ENCODE peak calls at places on chromosomes 12 and 14, in nine cellular contexts. One of them, this sample, is unnamed.

GRCh38 chr12:66188584-66189475 is at the start of gene IRAK3:
- DNase-seq in body of pancreas: peak
- DNase-seq in transverse colon: peak
- DNase-seq in upper lobe of right lung: peak
- DNase-seq in cardiac fibroblast: peak
- DNase-seq in fibroblast of pulmonary artery: peak
- DNase-seq in GM10248: peak
- DNase-seq in foreskin fibroblast: peak
- DNase-seq in A549: no peak
- DNase-seq in this sample: no peak

GRCh38 chr14:90697577-90698206 is 118.5 kb downstream of the TTC7B start:
- DNase-seq in transverse colon: peak
- DNase-seq in GM10248: peak
- DNase-seq in foreskin fibroblast: peak
- DNase-seq in A549: peak
- DNase-seq in upper lobe of right lung: peak
- DNase-seq in body of pancreas: peak
- DNase-seq in cardiac fibroblast: peak
- DNase-seq in fibroblast of pulmonary artery: peak
- DNase-seq in this sample: no peak

GRCh38 chr12:105698047-105698446 is 367.6 kb downstream of the C12orf75 start:
- DNase-seq in GM10248: no peak
- DNase-seq in transverse colon: no peak
- DNase-seq in fibroblast of pulmonary artery: no peak
- DNase-seq in cardiac fibroblast: peak
- DNase-seq in body of pancreas: no peak
- DNase-seq in upper lobe of right lung: no peak
- DNase-seq in foreskin fibroblast: no peak
- DNase-seq in A549: no peak
- DNase-seq in this sample: no peak

GRCh38 chr14:61368061-61368710 is 46.8 kb downstream of the PRKCH start:
- DNase-seq in body of pancreas: no peak
- DNase-seq in cardiac fibroblast: no peak
- DNase-seq in upper lobe of right lung: no peak
- DNase-seq in fibroblast of pulmonary artery: no peak
- DNase-seq in foreskin fibroblast: no peak
- DNase-seq in A549: no peak
- DNase-seq in transverse colon: no peak
- DNase-seq in GM10248: no peak
- DNase-seq in this sample: no peak

GRCh38 chr14:105884808-105885281 is 358.5 kb downstream of the TMEM121 start:
- DNase-seq in fibroblast of pulmonary artery: no peak
- DNase-seq in GM10248: peak
- DNase-seq in transverse colon: no peak
- DNase-seq in cardiac fibroblast: no peak
- DNase-seq in upper lobe of right lung: no peak
- DNase-seq in A549: no peak
- DNase-seq in foreskin fibroblast: no peak
- DNase-seq in body of pancreas: peak
- DNase-seq in this sample: no peak

GRCh38 chr14:25121342-25122129 is 71.6 kb upstream of the STXBP6 start:
- DNase-seq in GM10248: no peak
- DNase-seq in A549: no peak
- DNase-seq in fibroblast of pulmonary artery: peak
- DNase-seq in upper lobe of right lung: no peak
- DNase-seq in transverse colon: no peak
- DNase-seq in foreskin fibroblast: peak
- DNase-seq in body of pancreas: no peak
- DNase-seq in cardiac fibroblast: peak
- DNase-seq in this sample: peak

GRCh38 chr12:109987615-109988014 is 8.6 kb downstream of the GIT2 start:
- DNase-seq in fibroblast of pulmonary artery: no peak
- DNase-seq in upper lobe of right lung: no peak
- DNase-seq in cardiac fibroblast: no peak
- DNase-seq in transverse colon: no peak
- DNase-seq in foreskin fibroblast: no peak
- DNase-seq in body of pancreas: no peak
- DNase-seq in GM10248: no peak
- DNase-seq in A549: no peak
- DNase-seq in this sample: peak

GRCh38 chr12:23862746-23863145 is 86.7 kb downstream of the SOX5 start:
- DNase-seq in body of pancreas: no peak
- DNase-seq in foreskin fibroblast: no peak
- DNase-seq in upper lobe of right lung: no peak
- DNase-seq in A549: no peak
- DNase-seq in GM10248: no peak
- DNase-seq in cardiac fibroblast: no peak
- DNase-seq in fibroblast of pulmonary artery: no peak
- DNase-seq in transverse colon: no peak
- DNase-seq in this sample: no peak

GRCh38 chr12:29581641-29582040 is 84.2 kb upstream of the OVCH1 start:
- DNase-seq in body of pancreas: no peak
- DNase-seq in cardiac fibroblast: peak
- DNase-seq in fibroblast of pulmonary artery: no peak
- DNase-seq in transverse colon: no peak
- DNase-seq in upper lobe of right lung: no peak
- DNase-seq in GM10248: no peak
- DNase-seq in foreskin fibroblast: peak
- DNase-seq in A549: no peak
- DNase-seq in this sample: peak

GRCh38 chr12:132264086-132265010 is 65.0 kb downstream of the GALNT9 start:
- DNase-seq in cardiac fibroblast: no peak
- DNase-seq in upper lobe of right lung: no peak
- DNase-seq in transverse colon: no peak
- DNase-seq in A549: no peak
- DNase-seq in foreskin fibroblast: no peak
- DNase-seq in GM10248: no peak
- DNase-seq in fibroblast of pulmonary artery: no peak
- DNase-seq in body of pancreas: no peak
- DNase-seq in this sample: no peak

GRCh38 chr12:93957870-93958269 is 190.5 kb upstream of the PLXNC1 start:
- DNase-seq in body of pancreas: no peak
- DNase-seq in A549: no peak
- DNase-seq in GM10248: no peak
- DNase-seq in transverse colon: no peak
- DNase-seq in foreskin fibroblast: peak
- DNase-seq in fibroblast of pulmonary artery: no peak
- DNase-seq in cardiac fibroblast: peak
- DNase-seq in upper lobe of right lung: no peak
- DNase-seq in this sample: no peak
- TF ChIP-seq CTCF in body of pancreas: no peak
- TF ChIP-seq CTCF in A549: no peak
- TF ChIP-seq CTCF in GM10248: no peak
- TF ChIP-seq CTCF in transverse colon: no peak
- TF ChIP-seq CTCF in foreskin fibroblast: peak
- TF ChIP-seq CTCF in fibroblast of pulmonary artery: no peak
- TF ChIP-seq CTCF in cardiac fibroblast: no peak
- TF ChIP-seq CTCF in upper lobe of right lung: no peak
- TF ChIP-seq CTCF in this sample: peak

GRCh38 chr14:100906420-100906819 is 2.9 kb upstream of the RTL1 start:
- DNase-seq in cardiac fibroblast: no peak
- DNase-seq in body of pancreas: peak
- DNase-seq in foreskin fibroblast: no peak
- DNase-seq in A549: no peak
- DNase-seq in transverse colon: no peak
- DNase-seq in upper lobe of right lung: no peak
- DNase-seq in GM10248: peak
- DNase-seq in fibroblast of pulmonary artery: no peak
- DNase-seq in this sample: no peak
- TF ChIP-seq CTCF in cardiac fibroblast: no peak
- TF ChIP-seq CTCF in body of pancreas: no peak
- TF ChIP-seq CTCF in foreskin fibroblast: no peak
- TF ChIP-seq CTCF in A549: peak
- TF ChIP-seq CTCF in transverse colon: no peak
- TF ChIP-seq CTCF in upper lobe of right lung: no peak
- TF ChIP-seq CTCF in GM10248: no peak
- TF ChIP-seq CTCF in fibroblast of pulmonary artery: no peak
- TF ChIP-seq CTCF in this sample: peak

GRCh38 chr12:40031965-40032364 is 73.9 kb downstream of the SLC2A13 start:
- DNase-seq in fibroblast of pulmonary artery: no peak
- DNase-seq in transverse colon: no peak
- DNase-seq in body of pancreas: peak
- DNase-seq in cardiac fibroblast: peak
- DNase-seq in GM10248: no peak
- DNase-seq in A549: no peak
- DNase-seq in foreskin fibroblast: no peak
- DNase-seq in upper lobe of right lung: no peak
- DNase-seq in this sample: no peak
- TF ChIP-seq CTCF in fibroblast of pulmonary artery: no peak
- TF ChIP-seq CTCF in transverse colon: no peak
- TF ChIP-seq CTCF in body of pancreas: peak
- TF ChIP-seq CTCF in cardiac fibroblast: no peak
- TF ChIP-seq CTCF in GM10248: no peak
- TF ChIP-seq CTCF in A549: peak
- TF ChIP-seq CTCF in foreskin fibroblast: no peak
- TF ChIP-seq CTCF in upper lobe of right lung: no peak
- TF ChIP-seq CTCF in this sample: no peak

DNA sequence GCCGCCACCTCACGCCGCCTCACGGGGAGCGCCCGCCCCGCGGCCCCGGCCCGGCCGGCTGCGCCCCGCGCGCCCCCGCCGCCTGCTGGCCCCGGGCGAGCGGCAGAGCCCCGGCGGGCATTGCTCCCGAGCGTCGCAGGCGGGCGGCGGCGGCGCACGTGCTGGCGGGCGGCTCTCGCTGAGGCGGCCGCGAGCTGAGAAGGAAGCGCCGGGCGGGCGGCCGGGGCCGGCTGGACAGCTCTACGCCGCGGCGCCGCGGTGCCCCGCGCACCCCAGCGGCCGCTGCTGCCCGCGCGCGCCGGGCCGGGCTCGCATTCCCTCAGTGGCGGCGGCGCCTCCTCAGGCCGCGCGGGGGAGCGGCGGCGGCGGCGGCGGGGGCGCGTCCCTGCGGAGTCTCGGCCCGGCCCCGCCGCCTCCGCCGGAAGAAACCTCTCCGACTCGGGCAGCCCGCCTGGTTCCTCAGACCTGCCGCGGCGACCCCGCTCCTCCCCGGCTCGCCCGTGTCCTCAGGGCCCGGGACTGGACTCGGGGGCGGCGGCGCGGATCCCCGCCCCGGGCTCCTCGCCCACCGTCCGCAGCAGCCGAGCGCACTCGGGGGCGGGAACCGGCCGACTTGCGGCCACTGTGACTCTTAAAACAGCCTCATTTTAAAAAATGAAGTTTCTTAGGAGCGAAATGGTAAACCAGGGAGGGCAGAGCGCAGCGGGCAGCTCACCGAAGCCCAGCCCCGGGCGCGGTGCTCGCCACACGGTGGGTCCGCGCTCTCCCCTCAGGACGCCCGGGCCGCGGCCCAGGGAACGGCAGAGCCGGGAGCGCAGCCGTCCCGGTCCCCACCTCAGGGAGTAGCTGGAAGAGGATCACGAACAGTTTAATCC is at the start of gene PITPNM2:
- DNase-seq in foreskin fibroblast: peak
- DNase-seq in body of pancreas: peak
- DNase-seq in fibroblast of pulmonary artery: peak
- DNase-seq in GM10248: peak
- DNase-seq in A549: peak
- DNase-seq in upper lobe of right lung: peak
- DNase-seq in cardiac fibroblast: peak
- DNase-seq in transverse colon: peak
- DNase-seq in this sample: no peak
- TF ChIP-seq CTCF in foreskin fibroblast: no peak
- TF ChIP-seq CTCF in body of pancreas: no peak
- TF ChIP-seq CTCF in fibroblast of pulmonary artery: no peak
- TF ChIP-seq CTCF in GM10248: peak
- TF ChIP-seq CTCF in A549: peak
- TF ChIP-seq CTCF in upper lobe of right lung: no peak
- TF ChIP-seq CTCF in cardiac fibroblast: no peak
- TF ChIP-seq CTCF in transverse colon: peak
- TF ChIP-seq CTCF in this sample: no peak

GRCh38 chr12:123265851-123266678 is 5.6 kb downstream of the CDK2AP1 start:
- DNase-seq in cardiac fibroblast: no peak
- DNase-seq in GM10248: no peak
- DNase-seq in A549: no peak
- DNase-seq in upper lobe of right lung: no peak
- DNase-seq in foreskin fibroblast: no peak
- DNase-seq in transverse colon: no peak
- DNase-seq in fibroblast of pulmonary artery: no peak
- DNase-seq in body of pancreas: no peak
- DNase-seq in this sample: no peak

GRCh38 chr12:123267335-123267920 is 4.2 kb downstream of the CDK2AP1 start:
- DNase-seq in upper lobe of right lung: no peak
- DNase-seq in cardiac fibroblast: no peak
- DNase-seq in transverse colon: no peak
- DNase-seq in A549: no peak
- DNase-seq in fibroblast of pulmonary artery: no peak
- DNase-seq in foreskin fibroblast: no peak
- DNase-seq in body of pancreas: no peak
- DNase-seq in GM10248: no peak
- DNase-seq in this sample: no peak

GRCh38 chr12:123266679-123267277 is 4.9 kb downstream of the CDK2AP1 start:
- DNase-seq in body of pancreas: no peak
- DNase-seq in fibroblast of pulmonary artery: no peak
- DNase-seq in cardiac fibroblast: no peak
- DNase-seq in A549: no peak
- DNase-seq in GM10248: no peak
- DNase-seq in transverse colon: no peak
- DNase-seq in foreskin fibroblast: no peak
- DNase-seq in upper lobe of right lung: no peak
- DNase-seq in this sample: no peak

GRCh38 chr12:123263196-123263817 is 8.3 kb downstream of the CDK2AP1 start:
- DNase-seq in body of pancreas: no peak
- DNase-seq in cardiac fibroblast: no peak
- DNase-seq in transverse colon: no peak
- DNase-seq in foreskin fibroblast: no peak
- DNase-seq in GM10248: no peak
- DNase-seq in A549: no peak
- DNase-seq in upper lobe of right lung: no peak
- DNase-seq in fibroblast of pulmonary artery: no peak
- DNase-seq in this sample: no peak

DNA sequence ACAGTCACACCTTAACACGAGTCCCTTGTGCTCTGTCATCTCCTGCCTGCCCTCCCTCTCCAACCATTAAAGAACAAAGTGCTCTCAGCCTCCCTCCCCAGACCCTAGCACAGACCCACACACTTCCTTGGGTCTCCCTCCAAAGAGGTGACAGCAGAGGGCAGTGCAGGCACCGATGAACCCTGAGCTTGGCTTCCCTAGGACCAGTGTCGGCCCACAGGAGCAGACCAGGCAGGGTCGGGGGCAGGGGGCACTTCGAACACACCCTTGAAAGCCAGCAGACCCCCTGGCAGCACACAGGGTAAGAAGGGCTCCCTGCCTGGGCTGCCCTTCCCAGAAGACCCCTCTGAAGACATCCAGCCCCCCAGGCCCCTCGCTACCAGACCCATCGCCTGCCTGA is 7.0 kb downstream of the CDK2AP1 start:
- DNase-seq in body of pancreas: no peak
- DNase-seq in fibroblast of pulmonary artery: no peak
- DNase-seq in cardiac fibroblast: no peak
- DNase-seq in upper lobe of right lung: no peak
- DNase-seq in GM10248: peak
- DNase-seq in transverse colon: no peak
- DNase-seq in foreskin fibroblast: no peak
- DNase-seq in A549: no peak
- DNase-seq in this sample: no peak
- TF ChIP-seq CTCF in body of pancreas: no peak
- TF ChIP-seq CTCF in fibroblast of pulmonary artery: peak
- TF ChIP-seq CTCF in cardiac fibroblast: no peak
- TF ChIP-seq CTCF in upper lobe of right lung: no peak
- TF ChIP-seq CTCF in GM10248: peak
- TF ChIP-seq CTCF in transverse colon: no peak
- TF ChIP-seq CTCF in foreskin fibroblast: peak
- TF ChIP-seq CTCF in A549: no peak
- TF ChIP-seq CTCF in this sample: peak

This sample was measured in BJ.